ENCODE peak calls at places on chromosomes 11 and 22, in five cellular contexts. One of them, this sample, is unnamed.

GRCh38 chr22:17583151-17583550 is 19.9 kb downstream of the SLC25A18 start:
- DNase-seq in mucosa of descending colon: no peak
- DNase-seq in GM12865: no peak
- DNase-seq in AG04450: no peak
- DNase-seq in mammary epithelial cell: no peak
- DNase-seq in this sample: no peak

GRCh38 chr11:127182586-127183203 is 182.1 kb upstream of the KIRREL3 start:
- DNase-seq in mucosa of descending colon: no peak
- DNase-seq in GM12865: no peak
- DNase-seq in AG04450: no peak
- DNase-seq in mammary epithelial cell: no peak
- DNase-seq in this sample: no peak

GRCh38 chr11:94515398-94515797 is 3.1 kb downstream of the C11orf97 start:
- DNase-seq in mucosa of descending colon: no peak
- DNase-seq in GM12865: no peak
- DNase-seq in AG04450: no peak
- DNase-seq in mammary epithelial cell: no peak
- DNase-seq in this sample: no peak

GRCh38 chr22:37036655-37037377 is 14.7 kb upstream of the KCTD17 start:
- DNase-seq in mucosa of descending colon: no peak
- DNase-seq in GM12865: no peak
- DNase-seq in AG04450: no peak
- DNase-seq in mammary epithelial cell: no peak
- DNase-seq in this sample: no peak

GRCh38 chr11:30107899-30108298 is 91.1 kb upstream of the KCNA4 start:
- DNase-seq in mucosa of descending colon: no peak
- DNase-seq in GM12865: no peak
- DNase-seq in AG04450: no peak
- DNase-seq in mammary epithelial cell: peak
- DNase-seq in this sample: no peak

GRCh38 chr11:73268671-73269271 is 3.4 kb upstream of the P2RY6 start:
- DNase-seq in mucosa of descending colon: no peak
- DNase-seq in GM12865: no peak
- DNase-seq in AG04450: no peak
- DNase-seq in mammary epithelial cell: no peak
- DNase-seq in this sample: no peak

GRCh38 chr22:40031766-40032470 is 37.2 kb downstream of the FAM83F start:
- DNase-seq in mucosa of descending colon: no peak
- DNase-seq in GM12865: no peak
- DNase-seq in AG04450: no peak
- DNase-seq in mammary epithelial cell: no peak
- DNase-seq in this sample: no peak

GRCh38 chr11:60924110-60924905 is at the start of gene TMEM132A:
- DNase-seq in mucosa of descending colon: peak
- DNase-seq in GM12865: no peak
- DNase-seq in AG04450: no peak
- DNase-seq in mammary epithelial cell: peak
- DNase-seq in this sample: no peak

GRCh38 chr11:96037267-96037990 is 113.5 kb upstream of the MTMR2 start:
- DNase-seq in mucosa of descending colon: no peak
- DNase-seq in GM12865: no peak
- DNase-seq in AG04450: no peak
- DNase-seq in mammary epithelial cell: peak
- DNase-seq in this sample: no peak

GRCh38 chr11:110305169-110306018 is 9.0 kb upstream of the RDX start:
- DNase-seq in mucosa of descending colon: no peak
- DNase-seq in GM12865: no peak
- DNase-seq in AG04450: no peak
- DNase-seq in mammary epithelial cell: peak
- DNase-seq in this sample: no peak

GRCh38 chr11:107272561-107272960 is 185.1 kb downstream of the CWF19L2 start:
- DNase-seq in mucosa of descending colon: no peak
- DNase-seq in GM12865: no peak
- DNase-seq in AG04450: no peak
- DNase-seq in mammary epithelial cell: no peak
- DNase-seq in this sample: no peak

GRCh38 chr11:62555464-62556092 is 9.0 kb upstream of the AHNAK start:
- DNase-seq in mucosa of descending colon: peak
- DNase-seq in GM12865: peak
- DNase-seq in AG04450: no peak
- DNase-seq in mammary epithelial cell: no peak
- DNase-seq in this sample: no peak

GRCh38 chr11:70596091-70596490 is 197.8 kb downstream of the CTTN start:
- DNase-seq in mucosa of descending colon: no peak
- DNase-seq in GM12865: no peak
- DNase-seq in AG04450: no peak
- DNase-seq in mammary epithelial cell: no peak
- DNase-seq in this sample: no peak

GRCh38 chr11:73797457-73797856 is 9.8 kb downstream of the MRPL48 start:
- DNase-seq in mucosa of descending colon: no peak
- DNase-seq in GM12865: no peak
- DNase-seq in AG04450: no peak
- DNase-seq in mammary epithelial cell: no peak
- DNase-seq in this sample: no peak

GRCh38 chr11:66011785-66012303 is at the start of gene CST6:
- DNase-seq in mucosa of descending colon: no peak
- DNase-seq in GM12865: no peak
- DNase-seq in AG04450: no peak
- DNase-seq in mammary epithelial cell: no peak
- DNase-seq in this sample: no peak

GRCh38 chr22:18090286-18090685 is 12.5 kb downstream of the PEX26 start:
- DNase-seq in mucosa of descending colon: no peak
- DNase-seq in GM12865: no peak
- DNase-seq in AG04450: no peak
- DNase-seq in mammary epithelial cell: no peak
- DNase-seq in this sample: no peak

GRCh38 chr11:16792426-16792825 is 54.0 kb downstream of the C11orf58 start:
- DNase-seq in mucosa of descending colon: no peak
- DNase-seq in GM12865: no peak
- DNase-seq in AG04450: no peak
- DNase-seq in mammary epithelial cell: no peak
- DNase-seq in this sample: no peak

GRCh38 chr11:46315783-46316563 is 31.3 kb upstream of the DGKZ start:
- DNase-seq in mucosa of descending colon: peak
- DNase-seq in GM12865: no peak
- DNase-seq in AG04450: no peak
- DNase-seq in mammary epithelial cell: no peak
- DNase-seq in this sample: no peak

GRCh38 chr11:296976-297665 is 2.2 kb downstream of the IFITM5 start:
- DNase-seq in mucosa of descending colon: no peak
- DNase-seq in GM12865: no peak
- DNase-seq in AG04450: no peak
- DNase-seq in mammary epithelial cell: no peak
- DNase-seq in this sample: no peak

GRCh38 chr22:46092011-46092410 is 58.3 kb upstream of the PPARA start:
- DNase-seq in mucosa of descending colon: no peak
- DNase-seq in GM12865: no peak
- DNase-seq in AG04450: no peak
- DNase-seq in mammary epithelial cell: no peak
- DNase-seq in this sample: no peak

GRCh38 chr11:8784936-8785335 is 102.3 kb downstream of the RPL27A start:
- DNase-seq in mucosa of descending colon: no peak
- DNase-seq in GM12865: no peak
- DNase-seq in AG04450: no peak
- DNase-seq in mammary epithelial cell: no peak
- DNase-seq in this sample: no peak

GRCh38 chr22:44505796-44506354 is 7.8 kb upstream of the RTL6 start:
- DNase-seq in mucosa of descending colon: peak
- DNase-seq in GM12865: no peak
- DNase-seq in AG04450: no peak
- DNase-seq in mammary epithelial cell: no peak
- DNase-seq in this sample: no peak

GRCh38 chr22:17786435-17787158 is 12.3 kb upstream of the BID start:
- DNase-seq in mucosa of descending colon: peak
- DNase-seq in GM12865: no peak
- DNase-seq in AG04450: no peak
- DNase-seq in mammary epithelial cell: peak
- DNase-seq in this sample: no peak

GRCh38 chr11:3995949-3996554 is 98.5 kb upstream of the RRM1 start:
- DNase-seq in mucosa of descending colon: no peak
- DNase-seq in GM12865: no peak
- DNase-seq in AG04450: no peak
- DNase-seq in mammary epithelial cell: no peak
- DNase-seq in this sample: no peak

GRCh38 chr11:114883472-114883871 is 205.1 kb downstream of the NXPE2 start:
- DNase-seq in mucosa of descending colon: no peak
- DNase-seq in GM12865: no peak
- DNase-seq in AG04450: no peak
- DNase-seq in mammary epithelial cell: no peak
- DNase-seq in this sample: no peak

GRCh38 chr11:66609951-66610617 is 6.3 kb upstream of the RBM14 start:
- DNase-seq in mucosa of descending colon: no peak
- DNase-seq in GM12865: no peak
- DNase-seq in AG04450: no peak
- DNase-seq in mammary epithelial cell: no peak
- DNase-seq in this sample: no peak

GRCh38 chr11:122809861-122810260 is 28.4 kb upstream of the CRTAM start:
- DNase-seq in mucosa of descending colon: no peak
- DNase-seq in GM12865: no peak
- DNase-seq in AG04450: no peak
- DNase-seq in mammary epithelial cell: no peak
- DNase-seq in this sample: no peak

GRCh38 chr11:122804796-122805195 is 33.5 kb upstream of the CRTAM start:
- DNase-seq in mucosa of descending colon: no peak
- DNase-seq in GM12865: peak
- DNase-seq in AG04450: no peak
- DNase-seq in mammary epithelial cell: peak
- DNase-seq in this sample: no peak

GRCh38 chr11:122807731-122808485 is 30.4 kb upstream of the CRTAM start:
- DNase-seq in mucosa of descending colon: no peak
- DNase-seq in GM12865: no peak
- DNase-seq in AG04450: no peak
- DNase-seq in mammary epithelial cell: no peak
- DNase-seq in this sample: no peak

GRCh38 chr11:122811721-122812120 is 26.6 kb upstream of the CRTAM start:
- DNase-seq in mucosa of descending colon: no peak
- DNase-seq in GM12865: no peak
- DNase-seq in AG04450: no peak
- DNase-seq in mammary epithelial cell: peak
- DNase-seq in this sample: no peak

DNA sequence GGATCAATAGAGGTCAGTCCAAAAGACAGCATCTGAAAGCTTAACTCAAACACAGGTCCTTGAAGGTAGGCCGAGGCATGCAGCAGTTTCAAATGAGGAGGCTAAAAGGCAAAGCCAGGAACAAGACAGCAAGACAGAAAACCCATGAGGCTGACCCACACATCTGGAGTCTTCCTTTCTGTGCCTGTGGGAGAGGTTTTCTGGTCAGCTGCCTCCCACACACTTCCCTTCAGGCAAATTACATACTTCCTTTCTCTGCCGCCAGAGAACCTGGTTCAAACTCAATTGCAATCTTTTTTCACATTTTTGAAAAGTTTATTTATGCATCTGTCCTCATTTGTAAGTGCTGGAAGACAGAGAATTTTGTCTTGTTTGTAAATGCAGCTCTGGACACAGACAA is 29.8 kb upstream of the CRTAM start:
- DNase-seq in mucosa of descending colon: peak
- DNase-seq in GM12865: peak
- DNase-seq in AG04450: no peak
- DNase-seq in mammary epithelial cell: peak
- DNase-seq in this sample: no peak
- TF ChIP-seq CTCF in mucosa of descending colon: no peak
- TF ChIP-seq CTCF in GM12865: no peak
- TF ChIP-seq CTCF in AG04450: no peak
- TF ChIP-seq CTCF in mammary epithelial cell: no peak
- TF ChIP-seq CTCF in this sample: no peak

DNA sequence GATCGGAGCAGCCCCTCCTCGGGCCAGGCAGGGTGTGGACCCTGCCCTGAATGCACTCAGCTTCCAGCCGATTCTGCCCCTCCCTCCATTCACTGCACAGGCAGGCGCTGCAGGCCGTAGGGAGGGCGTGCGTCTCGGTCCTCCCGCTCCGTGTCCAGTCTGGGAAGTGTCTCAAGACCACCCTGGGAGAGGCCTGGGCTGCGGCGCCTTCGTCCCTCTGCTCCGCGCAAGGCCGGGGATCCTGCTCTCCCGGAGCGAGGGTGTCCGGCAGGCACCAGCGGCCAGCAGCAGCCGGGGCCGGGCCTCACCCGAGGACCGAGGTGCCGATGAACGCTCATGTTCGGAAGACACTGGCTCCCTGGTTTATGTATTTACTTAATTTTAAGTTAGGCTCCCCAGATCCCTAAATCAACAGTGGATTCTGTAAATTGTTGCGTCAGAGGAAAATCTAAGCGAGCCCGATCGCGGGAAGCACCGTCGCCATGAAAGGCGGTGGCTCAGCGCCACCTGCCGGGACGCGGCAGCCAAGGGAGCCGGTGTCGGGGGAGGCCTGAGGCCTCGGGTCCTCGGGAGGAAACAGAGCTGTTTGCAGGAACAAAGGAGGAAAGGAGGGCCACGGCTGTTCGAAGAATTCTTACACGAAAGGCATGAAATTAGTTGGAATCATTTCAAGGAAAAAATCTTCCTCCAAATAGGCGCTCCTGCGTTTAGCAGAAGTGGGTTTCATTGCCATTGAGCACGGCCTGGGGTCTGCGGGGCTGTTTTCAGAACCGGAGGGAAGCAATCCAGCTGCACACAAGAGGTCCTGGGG is 195.3 kb downstream of the BRD1 start:
- DNase-seq in mucosa of descending colon: peak
- DNase-seq in GM12865: no peak
- DNase-seq in AG04450: no peak
- DNase-seq in mammary epithelial cell: peak
- DNase-seq in this sample: no peak
- TF ChIP-seq CTCF in mucosa of descending colon: peak
- TF ChIP-seq CTCF in GM12865: no peak
- TF ChIP-seq CTCF in AG04450: peak
- TF ChIP-seq CTCF in mammary epithelial cell: peak
- TF ChIP-seq CTCF in this sample: peak

GRCh38 chr11:75350743-75351540 is 519 bp downstream of the ARRB1 start:
- DNase-seq in mucosa of descending colon: peak
- DNase-seq in GM12865: no peak
- DNase-seq in AG04450: no peak
- DNase-seq in mammary epithelial cell: no peak
- DNase-seq in this sample: no peak
- TF ChIP-seq CTCF in mucosa of descending colon: no peak
- TF ChIP-seq CTCF in GM12865: no peak
- TF ChIP-seq CTCF in AG04450: peak
- TF ChIP-seq CTCF in mammary epithelial cell: no peak
- TF ChIP-seq CTCF in this sample: no peak

GRCh38 chr11:134224710-134225662 is 515 bp downstream of the VPS26B start:
- DNase-seq in mucosa of descending colon: peak
- DNase-seq in GM12865: peak
- DNase-seq in AG04450: no peak
- DNase-seq in mammary epithelial cell: peak
- DNase-seq in this sample: no peak

GRCh38 chr11:134223066-134223465 is 701 bp downstream of the NCAPD3 start:
- DNase-seq in mucosa of descending colon: peak
- DNase-seq in GM12865: peak
- DNase-seq in AG04450: no peak
- DNase-seq in mammary epithelial cell: no peak
- DNase-seq in this sample: no peak

GRCh38 chr11:134228625-134229024 is 4.2 kb downstream of the VPS26B start:
- DNase-seq in mucosa of descending colon: no peak
- DNase-seq in GM12865: peak
- DNase-seq in AG04450: no peak
- DNase-seq in mammary epithelial cell: no peak
- DNase-seq in this sample: no peak

GRCh38 chr11:134226806-134227325 is 2.4 kb downstream of the VPS26B start:
- DNase-seq in mucosa of descending colon: no peak
- DNase-seq in GM12865: no peak
- DNase-seq in AG04450: no peak
- DNase-seq in mammary epithelial cell: no peak
- DNase-seq in this sample: no peak

GRCh38 chr11:134223836-134224709 is at the start of the genes NCAPD3 and VPS26B:
- DNase-seq in mucosa of descending colon: peak
- DNase-seq in GM12865: peak
- DNase-seq in AG04450: peak
- DNase-seq in mammary epithelial cell: peak
- DNase-seq in this sample: peak
- TF ChIP-seq CTCF in mucosa of descending colon: no peak
- TF ChIP-seq CTCF in GM12865: no peak
- TF ChIP-seq CTCF in AG04450: no peak
- TF ChIP-seq CTCF in mammary epithelial cell: no peak
- TF ChIP-seq CTCF in this sample: no peak

This sample was measured in AG09319.